ENCODE peak calls at places on chromosomes 13 and 19, in nine cellular contexts. F, O, G, I, T, V, S, W and D are unnamed samples.

GRCh38 chr13:102597029-102598015 is 536 bp downstream of the TPP2 start:
- DNase-seq in S (peak), F (no peak), I (peak), W (peak), T (no peak), O (peak), V (no peak), G (peak), D (peak)

GRCh38 chr13:51921790-51922740 is 60.3 kb downstream of the CCDC70 start:
- DNase-seq in T (no peak), G (no peak), W (peak), I (no peak), F (no peak), O (no peak), V (no peak), S (no peak), D (no peak)

GRCh38 chr19:52231154-52231565 is 38.2 kb upstream of the ZNF766 start:
- DNase-seq in I (no peak), T (no peak), F (peak), W (no peak), V (no peak), G (no peak), S (peak), O (peak), D (no peak)

GRCh38 chr19:34365463-34366401 is 736 bp downstream of the GPI start:
- DNase-seq in F (peak), S (peak), T (no peak), W (peak), G (peak), V (peak), I (peak), O (peak), D (no peak)

GRCh38 chr19:43524922-43525835 is 1.8 kb downstream of the ETHE1 start:
- DNase-seq in G (peak), T (peak), I (peak), O (peak), F (peak), W (peak), S (peak), V (no peak), D (peak)

GRCh38 chr13:47334173-47334572 is 437.3 kb upstream of the HTR2A start:
- DNase-seq in O (no peak), S (peak), I (no peak), W (peak), F (peak), T (no peak), V (peak), G (no peak), D (no peak)

GRCh38 chr13:39148513-39148961 is 110.3 kb downstream of the NHLRC3 start:
- DNase-seq in I (no peak), T (no peak), G (no peak), S (peak), O (peak), F (peak), V (peak), W (peak), D (no peak)

GRCh38 chr13:99687728-99688397 is 186.6 kb downstream of the TM9SF2 start:
- DNase-seq in V (no peak), O (no peak), W (no peak), T (no peak), I (no peak), S (no peak), G (no peak), F (no peak), D (no peak)

GRCh38 chr19:53308339-53308811 is 25.2 kb upstream of the ZNF845 start:
- DNase-seq in W (peak), I (peak), F (peak), O (peak), S (peak), G (peak), V (peak), T (no peak), D (no peak)

DNA sequence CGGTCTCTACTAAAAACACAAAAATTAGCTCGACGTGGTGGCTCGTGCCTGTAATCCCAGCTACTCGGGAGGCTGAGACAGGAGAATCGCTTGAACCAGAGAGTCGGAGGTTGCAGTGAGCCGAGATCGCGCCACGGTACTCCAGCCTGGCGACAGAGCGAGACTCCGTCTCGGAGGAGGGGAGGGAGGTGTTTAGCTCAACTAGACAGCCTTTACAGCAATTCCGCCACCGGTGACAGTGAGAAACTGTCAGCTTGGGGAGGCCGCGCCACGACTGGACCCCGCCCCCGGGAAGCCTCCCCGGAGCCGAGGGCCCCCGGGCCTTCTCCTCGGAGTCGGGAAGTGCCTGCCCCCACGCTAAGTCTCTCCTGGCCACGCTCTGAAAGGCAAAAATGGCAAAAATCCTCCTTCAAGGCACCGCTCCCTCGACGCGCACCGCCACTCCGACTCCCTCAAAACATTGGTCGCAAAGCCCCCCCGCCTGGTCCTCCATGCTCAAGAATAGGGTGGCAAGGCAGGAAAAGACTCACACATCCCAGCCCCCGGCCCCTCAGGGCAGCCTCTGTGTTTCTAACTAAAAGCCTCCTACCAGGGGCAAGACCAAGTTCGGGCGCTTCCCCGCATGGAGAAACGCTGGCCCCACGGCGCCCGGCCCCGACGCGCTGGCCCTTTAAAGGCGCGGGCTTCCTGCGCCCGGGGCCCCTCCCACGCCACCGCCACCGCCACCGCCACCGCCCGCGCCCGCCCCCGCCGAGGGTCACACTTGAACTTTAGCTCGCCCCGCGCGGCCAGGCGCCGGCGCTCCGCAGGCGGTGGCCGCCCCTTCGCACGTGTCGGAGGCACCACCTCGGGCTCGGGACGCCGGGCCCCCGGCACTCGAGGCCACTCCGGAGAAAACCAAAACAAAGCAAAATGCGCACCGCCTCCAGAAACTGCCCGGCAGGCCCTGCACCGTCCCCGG is 2.1 kb downstream of the FOXO1 start:
- DNase-seq in S (peak), I (peak), F (no peak), V (peak), O (peak), G (peak), T (peak), W (peak), D (peak)
- TF ChIP-seq CTCF in S (no peak), I (no peak), F (no peak), V (no peak), O (no peak), G (no peak), T (no peak), W (no peak), D (no peak)

GRCh38 chr19:46809534-46810272 is 21.3 kb upstream of the SLC1A5 start:
- DNase-seq in T (no peak), I (no peak), O (no peak), F (no peak), G (no peak), S (no peak), V (no peak), W (no peak), D (no peak)
- TF ChIP-seq CTCF in T (no peak), I (no peak), O (no peak), F (no peak), G (no peak), S (no peak), V (no peak), W (no peak), D (no peak)

GRCh38 chr19:48826606-48827020 is 9.7 kb downstream of the HSD17B14 start:
- DNase-seq in G (peak), W (no peak), I (no peak), O (no peak), F (no peak), T (no peak), V (no peak), S (no peak), D (no peak)
- TF ChIP-seq CTCF in G (peak), W (no peak), I (no peak), O (no peak), F (peak), T (no peak), V (no peak), S (peak), D (no peak)

GRCh38 chr19:46361915-46362314 is 15.0 kb downstream of the PPP5C start:
- DNase-seq in F (no peak), O (no peak), S (no peak), I (no peak), T (no peak), V (no peak), W (no peak), G (no peak), D (no peak)

GRCh38 chr19:46367434-46367833 is 20.5 kb downstream of the PPP5C start:
- DNase-seq in G (no peak), W (no peak), F (no peak), S (no peak), V (no peak), O (no peak), I (no peak), T (no peak), D (no peak)

GRCh38 chr19:46366620-46367277 is 19.9 kb downstream of the PPP5C start:
- DNase-seq in S (no peak), F (no peak), G (no peak), I (no peak), V (no peak), W (no peak), O (no peak), T (no peak), D (no peak)

GRCh38 chr19:46365561-46365960 is 18.7 kb downstream of the PPP5C start:
- DNase-seq in O (no peak), V (no peak), W (no peak), I (no peak), G (no peak), S (no peak), T (no peak), F (no peak), D (no peak)

GRCh38 chr19:46364359-46364758 is 17.5 kb downstream of the PPP5C start:
- DNase-seq in F (no peak), I (no peak), T (no peak), W (no peak), G (no peak), V (no peak), O (no peak), S (no peak), D (no peak)
- TF ChIP-seq CTCF in F (no peak), I (no peak), T (no peak), W (no peak), G (no peak), V (no peak), O (no peak), S (no peak), D (no peak)

GRCh38 chr13:110109140-110109783 is 197.7 kb downstream of the COL4A1 start:
- DNase-seq in G (no peak), O (no peak), W (no peak), T (no peak), S (peak), V (no peak), I (no peak), F (peak), D (no peak)
- TF ChIP-seq CTCF in G (peak), O (no peak), W (no peak), T (peak), S (no peak), V (no peak), I (peak), F (no peak), D (no peak)